ENCODE peak calls at places on chromosome 7, in five cellular contexts. One of them, this sample, is unnamed.

GRCh38 chr7:111987115-111987826 is 218.9 kb downstream of the DOCK4 start:
- DNase-seq in esophagus muscularis mucosa: no peak
- DNase-seq in H1: no peak
- DNase-seq in transverse colon: no peak
- DNase-seq in A549: no peak
- DNase-seq in this sample: no peak

GRCh38 chr7:130486963-130487324 is 4.9 kb upstream of the MEST start:
- DNase-seq in esophagus muscularis mucosa: no peak
- DNase-seq in A549: no peak
- DNase-seq in transverse colon: no peak
- DNase-seq in H1: no peak
- DNase-seq in this sample: no peak

GRCh38 chr7:45224832-45225231 is 67.2 kb downstream of the RAMP3 start:
- DNase-seq in H1: peak
- DNase-seq in esophagus muscularis mucosa: no peak
- DNase-seq in A549: no peak
- DNase-seq in transverse colon: no peak
- DNase-seq in this sample: no peak

GRCh38 chr7:3493499-3493898 is 192.4 kb downstream of the SDK1 start:
- DNase-seq in H1: no peak
- DNase-seq in transverse colon: no peak
- DNase-seq in esophagus muscularis mucosa: no peak
- DNase-seq in A549: no peak
- DNase-seq in this sample: no peak

GRCh38 chr7:155647734-155648133 is 3.3 kb downstream of the RBM33 start:
- DNase-seq in transverse colon: no peak
- DNase-seq in esophagus muscularis mucosa: no peak
- DNase-seq in A549: no peak
- DNase-seq in H1: no peak
- DNase-seq in this sample: no peak

GRCh38 chr7:120806669-120807068 is 51.3 kb downstream of the TSPAN12 start:
- DNase-seq in H1: no peak
- DNase-seq in esophagus muscularis mucosa: no peak
- DNase-seq in transverse colon: no peak
- DNase-seq in A549: no peak
- DNase-seq in this sample: no peak

GRCh38 chr7:1076184-1077072 is 11.5 kb upstream of the GPER1 start:
- DNase-seq in H1: no peak
- DNase-seq in esophagus muscularis mucosa: no peak
- DNase-seq in transverse colon: no peak
- DNase-seq in A549: no peak
- DNase-seq in this sample: no peak

GRCh38 chr7:20083781-20084180 is 133.4 kb downstream of the MACC1 start:
- DNase-seq in A549: peak
- DNase-seq in H1: no peak
- DNase-seq in transverse colon: no peak
- DNase-seq in esophagus muscularis mucosa: no peak
- DNase-seq in this sample: no peak

GRCh38 chr7:151372612-151373265 is 31.1 kb downstream of the NUB1 start:
- DNase-seq in A549: no peak
- DNase-seq in H1: peak
- DNase-seq in esophagus muscularis mucosa: no peak
- DNase-seq in transverse colon: peak
- DNase-seq in this sample: peak

GRCh38 chr7:139667377-139667776 is 110.4 kb downstream of the HIPK2 start:
- DNase-seq in A549: no peak
- DNase-seq in esophagus muscularis mucosa: no peak
- DNase-seq in transverse colon: no peak
- DNase-seq in H1: no peak
- DNase-seq in this sample: no peak

GRCh38 chr7:108407674-108408073 is 48.6 kb downstream of the NRCAM start:
- DNase-seq in A549: no peak
- DNase-seq in esophagus muscularis mucosa: no peak
- DNase-seq in H1: no peak
- DNase-seq in transverse colon: no peak
- DNase-seq in this sample: no peak

GRCh38 chr7:22453159-22453558 is 46.8 kb downstream of the STEAP1B start:
- DNase-seq in A549: no peak
- DNase-seq in esophagus muscularis mucosa: no peak
- DNase-seq in H1: no peak
- DNase-seq in transverse colon: no peak
- DNase-seq in this sample: no peak
- H3K4me3 ChIP-seq in A549: no peak
- H3K4me3 ChIP-seq in esophagus muscularis mucosa: no peak
- H3K4me3 ChIP-seq in H1: no peak
- H3K4me3 ChIP-seq in transverse colon: no peak
- H3K4me3 ChIP-seq in this sample: no peak

GRCh38 chr7:103150192-103150591 is 1.3 kb upstream of the NAPEPLD start:
- DNase-seq in transverse colon: peak
- DNase-seq in H1: no peak
- DNase-seq in esophagus muscularis mucosa: no peak
- DNase-seq in A549: no peak
- DNase-seq in this sample: no peak

GRCh38 chr7:103154042-103154441 is 5.1 kb upstream of the NAPEPLD start:
- DNase-seq in H1: no peak
- DNase-seq in A549: no peak
- DNase-seq in transverse colon: no peak
- DNase-seq in esophagus muscularis mucosa: no peak
- DNase-seq in this sample: no peak

GRCh38 chr7:103148131-103148993 is 537 bp downstream of the NAPEPLD start:
- DNase-seq in H1: no peak
- DNase-seq in esophagus muscularis mucosa: no peak
- DNase-seq in transverse colon: no peak
- DNase-seq in A549: no peak
- DNase-seq in this sample: no peak

GRCh38 chr7:103149808-103150180 is 895 bp upstream of the NAPEPLD start:
- DNase-seq in A549: no peak
- DNase-seq in H1: no peak
- DNase-seq in esophagus muscularis mucosa: no peak
- DNase-seq in transverse colon: no peak
- DNase-seq in this sample: no peak

GRCh38 chr7:103148994-103149807 is at the start of gene NAPEPLD:
- DNase-seq in H1: peak
- DNase-seq in esophagus muscularis mucosa: peak
- DNase-seq in A549: peak
- DNase-seq in transverse colon: peak
- DNase-seq in this sample: peak
- TF ChIP-seq EP300 in H1: no peak
- TF ChIP-seq EP300 in esophagus muscularis mucosa: no peak
- TF ChIP-seq EP300 in A549: no peak
- TF ChIP-seq EP300 in transverse colon: no peak
- TF ChIP-seq EP300 in this sample: no peak

GRCh38 chr7:76047305-76047810 is 442 bp downstream of the STYXL1 start:
- DNase-seq in H1: no peak
- DNase-seq in transverse colon: no peak
- DNase-seq in esophagus muscularis mucosa: no peak
- DNase-seq in A549: no peak
- DNase-seq in this sample: no peak

GRCh38 chr7:76049295-76049694 is 1.4 kb downstream of the MDH2 start:
- DNase-seq in transverse colon: no peak
- DNase-seq in A549: no peak
- DNase-seq in H1: no peak
- DNase-seq in esophagus muscularis mucosa: no peak
- DNase-seq in this sample: no peak

GRCh38 chr7:76047811-76048667 is at the start of the genes MDH2 and STYXL1:
- DNase-seq in esophagus muscularis mucosa: peak
- DNase-seq in H1: peak
- DNase-seq in A549: peak
- DNase-seq in transverse colon: peak
- DNase-seq in this sample: peak

GRCh38 chr7:76050545-76050944 is 2.6 kb downstream of the MDH2 start:
- DNase-seq in A549: no peak
- DNase-seq in esophagus muscularis mucosa: no peak
- DNase-seq in transverse colon: no peak
- DNase-seq in H1: no peak
- DNase-seq in this sample: no peak

DNA sequence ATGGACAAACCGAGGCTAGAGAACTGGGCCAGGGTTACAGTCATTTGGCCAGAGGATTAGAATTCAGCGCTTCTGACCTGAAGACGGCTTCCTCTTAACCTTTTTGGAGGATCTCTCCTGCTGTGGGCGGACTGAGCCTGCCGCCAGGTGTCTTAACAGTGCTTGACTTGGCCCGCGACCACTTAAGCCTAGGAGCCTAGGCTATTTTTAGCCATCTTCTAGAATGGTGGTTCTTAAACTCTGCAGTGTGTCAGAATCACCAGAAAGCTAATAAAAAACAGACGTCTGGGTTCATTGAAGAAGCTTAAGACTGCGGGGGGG is 722 bp downstream of the MDH2 start:
- DNase-seq in esophagus muscularis mucosa: no peak
- DNase-seq in transverse colon: peak
- DNase-seq in A549: peak
- DNase-seq in H1: peak
- DNase-seq in this sample: no peak
- TF ChIP-seq POLR2A in esophagus muscularis mucosa: no peak
- TF ChIP-seq POLR2A in transverse colon: no peak
- TF ChIP-seq POLR2A in A549: no peak
- TF ChIP-seq POLR2A in H1: no peak
- TF ChIP-seq POLR2A in this sample: no peak

DNA sequence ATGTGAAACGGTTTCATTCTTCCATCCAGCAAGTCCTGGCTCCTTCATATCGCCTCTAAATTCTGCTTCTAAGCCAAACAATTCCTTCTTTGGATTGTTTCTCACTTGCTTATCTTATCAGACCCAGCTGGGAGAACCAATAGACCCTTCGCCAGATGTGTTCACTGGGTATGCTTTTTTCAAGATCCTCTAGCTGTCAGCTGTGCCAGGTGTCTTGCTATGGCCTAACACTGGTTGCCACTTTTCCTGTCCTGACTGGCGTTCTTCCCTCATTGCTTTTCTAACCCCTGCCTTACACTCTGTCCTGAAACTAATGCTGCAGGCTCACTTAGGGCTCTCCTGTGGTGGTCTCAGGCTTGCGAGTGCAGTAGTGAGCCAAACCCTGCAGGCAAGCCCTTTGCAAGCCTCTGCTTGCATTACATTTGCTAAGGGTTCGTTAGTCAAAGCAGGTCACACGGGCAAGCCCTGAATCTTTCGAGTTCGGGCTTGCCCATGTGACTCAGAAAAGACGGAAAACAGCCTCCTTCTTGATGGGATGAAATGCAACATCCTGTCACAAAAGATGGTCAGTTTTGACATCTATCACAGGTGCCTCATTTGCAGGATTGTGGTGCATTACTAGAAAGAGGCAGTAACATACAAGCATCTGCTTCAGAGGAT is 92.8 kb downstream of the VWC2 start:
- DNase-seq in transverse colon: no peak
- DNase-seq in H1: no peak
- DNase-seq in esophagus muscularis mucosa: no peak
- DNase-seq in A549: no peak
- DNase-seq in this sample: no peak
- H3K4me3 ChIP-seq in transverse colon: no peak
- H3K4me3 ChIP-seq in H1: no peak
- H3K4me3 ChIP-seq in esophagus muscularis mucosa: no peak
- H3K4me3 ChIP-seq in A549: no peak
- H3K4me3 ChIP-seq in this sample: no peak

GRCh38 chr7:73572767-73573186 is 5.6 kb downstream of the TBL2 start:
- DNase-seq in A549: no peak
- DNase-seq in esophagus muscularis mucosa: no peak
- DNase-seq in transverse colon: peak
- DNase-seq in H1: no peak
- DNase-seq in this sample: no peak
- TF ChIP-seq EP300 in A549: no peak
- TF ChIP-seq EP300 in esophagus muscularis mucosa: no peak
- TF ChIP-seq EP300 in transverse colon: no peak
- TF ChIP-seq EP300 in H1: no peak
- TF ChIP-seq EP300 in this sample: no peak